ENCODE peak calls at places on chromosomes 3 and 15, in six cellular contexts. One of them, this sample, is unnamed.

GRCh38 chr3:52845157-52845556 is 10.3 kb upstream of the MUSTN1 start:
- DNase-seq in SK-N-SH: no peak
- DNase-seq in HCT116: no peak
- DNase-seq in HepG2: peak
- DNase-seq in K562: no peak
- DNase-seq in H1: no peak
- DNase-seq in this sample: no peak

GRCh38 chr3:56899851-56900250 is 98.1 kb upstream of the ARHGEF3 start:
- DNase-seq in SK-N-SH: no peak
- DNase-seq in HCT116: no peak
- DNase-seq in HepG2: no peak
- DNase-seq in K562: no peak
- DNase-seq in H1: no peak
- DNase-seq in this sample: no peak

GRCh38 chr3:153209596-153209995 is 47.6 kb downstream of the RAP2B start:
- DNase-seq in SK-N-SH: no peak
- DNase-seq in HCT116: peak
- DNase-seq in HepG2: no peak
- DNase-seq in K562: peak
- DNase-seq in H1: peak
- DNase-seq in this sample: no peak

GRCh38 chr3:64909011-64909410 is 221.2 kb upstream of the ADAMTS9 start:
- DNase-seq in SK-N-SH: no peak
- DNase-seq in HCT116: no peak
- DNase-seq in HepG2: no peak
- DNase-seq in K562: no peak
- DNase-seq in H1: no peak
- DNase-seq in this sample: no peak

GRCh38 chr15:68623301-68623892 is 44.6 kb downstream of the CORO2B start:
- DNase-seq in SK-N-SH: no peak
- DNase-seq in HCT116: no peak
- DNase-seq in HepG2: no peak
- DNase-seq in K562: no peak
- DNase-seq in H1: no peak
- DNase-seq in this sample: no peak

GRCh38 chr3:3081659-3082546 is 28.3 kb downstream of the IL5RA start:
- DNase-seq in SK-N-SH: no peak
- DNase-seq in HCT116: no peak
- DNase-seq in HepG2: no peak
- DNase-seq in K562: no peak
- DNase-seq in H1: no peak
- DNase-seq in this sample: no peak

GRCh38 chr3:65950340-65951326 is 88.1 kb downstream of the MAGI1 start:
- DNase-seq in SK-N-SH: no peak
- DNase-seq in HCT116: no peak
- DNase-seq in HepG2: no peak
- DNase-seq in K562: no peak
- DNase-seq in H1: no peak
- DNase-seq in this sample: no peak

GRCh38 chr3:111521881-111522280 is 20.1 kb upstream of the CD96 start:
- DNase-seq in SK-N-SH: no peak
- DNase-seq in HCT116: no peak
- DNase-seq in HepG2: no peak
- DNase-seq in K562: no peak
- DNase-seq in H1: no peak
- DNase-seq in this sample: no peak

GRCh38 chr3:133606342-133606741 is 32.9 kb downstream of the CDV3 start:
- DNase-seq in SK-N-SH: no peak
- DNase-seq in HCT116: no peak
- DNase-seq in HepG2: peak
- DNase-seq in K562: no peak
- DNase-seq in H1: no peak
- DNase-seq in this sample: no peak

GRCh38 chr3:139329364-139329850 is 14.4 kb upstream of the MRPS22 start:
- DNase-seq in SK-N-SH: peak
- DNase-seq in HCT116: peak
- DNase-seq in HepG2: peak
- DNase-seq in K562: peak
- DNase-seq in H1: peak
- DNase-seq in this sample: peak

GRCh38 chr3:36969540-36970432 is 23.1 kb downstream of the EPM2AIP1 start:
- DNase-seq in SK-N-SH: peak
- DNase-seq in HCT116: no peak
- DNase-seq in HepG2: peak
- DNase-seq in K562: peak
- DNase-seq in H1: no peak
- DNase-seq in this sample: peak

GRCh38 chr15:32649336-32649735 is 7.8 kb downstream of the SCG5 start:
- DNase-seq in SK-N-SH: no peak
- DNase-seq in HCT116: no peak
- DNase-seq in HepG2: peak
- DNase-seq in K562: peak
- DNase-seq in H1: no peak
- DNase-seq in this sample: peak

GRCh38 chr15:34114739-34115138 is 12.9 kb downstream of the PGBD4 start:
- DNase-seq in SK-N-SH: no peak
- DNase-seq in HCT116: no peak
- DNase-seq in HepG2: no peak
- DNase-seq in K562: no peak
- DNase-seq in H1: no peak
- DNase-seq in this sample: no peak

GRCh38 chr3:59093521-59093920 is 43.7 kb upstream of the CFAP20DC start:
- DNase-seq in SK-N-SH: no peak
- DNase-seq in HCT116: no peak
- DNase-seq in HepG2: no peak
- DNase-seq in K562: no peak
- DNase-seq in H1: no peak
- DNase-seq in this sample: no peak

GRCh38 chr3:66394261-66395249 is 106.3 kb downstream of the LRIG1 start:
- DNase-seq in SK-N-SH: no peak
- DNase-seq in HCT116: no peak
- DNase-seq in HepG2: no peak
- DNase-seq in K562: peak
- DNase-seq in H1: no peak
- DNase-seq in this sample: no peak

GRCh38 chr15:87728998-87729397 is 527.5 kb downstream of the NTRK3 start:
- DNase-seq in SK-N-SH: no peak
- DNase-seq in HCT116: no peak
- DNase-seq in HepG2: no peak
- DNase-seq in K562: no peak
- DNase-seq in H1: no peak
- DNase-seq in this sample: no peak

GRCh38 chr3:164450276-164450905 is 627.9 kb downstream of the SI start:
- DNase-seq in SK-N-SH: no peak
- DNase-seq in HCT116: no peak
- DNase-seq in HepG2: no peak
- DNase-seq in K562: no peak
- DNase-seq in H1: no peak
- DNase-seq in this sample: no peak

GRCh38 chr15:101804375-101804774 is 1.1 kb downstream of the OR4F6 start:
- DNase-seq in SK-N-SH: no peak
- DNase-seq in HCT116: no peak
- DNase-seq in HepG2: no peak
- DNase-seq in K562: no peak
- DNase-seq in H1: no peak
- DNase-seq in this sample: no peak

GRCh38 chr3:56257826-56258225 is 210.4 kb downstream of the ERC2 start:
- DNase-seq in SK-N-SH: no peak
- DNase-seq in HCT116: no peak
- DNase-seq in HepG2: no peak
- DNase-seq in K562: no peak
- DNase-seq in H1: no peak
- DNase-seq in this sample: no peak

GRCh38 chr3:14563946-14564539 is 23.9 kb upstream of the GRIP2 start:
- DNase-seq in SK-N-SH: no peak
- DNase-seq in HCT116: no peak
- DNase-seq in HepG2: no peak
- DNase-seq in K562: no peak
- DNase-seq in H1: no peak
- DNase-seq in this sample: no peak

DNA sequence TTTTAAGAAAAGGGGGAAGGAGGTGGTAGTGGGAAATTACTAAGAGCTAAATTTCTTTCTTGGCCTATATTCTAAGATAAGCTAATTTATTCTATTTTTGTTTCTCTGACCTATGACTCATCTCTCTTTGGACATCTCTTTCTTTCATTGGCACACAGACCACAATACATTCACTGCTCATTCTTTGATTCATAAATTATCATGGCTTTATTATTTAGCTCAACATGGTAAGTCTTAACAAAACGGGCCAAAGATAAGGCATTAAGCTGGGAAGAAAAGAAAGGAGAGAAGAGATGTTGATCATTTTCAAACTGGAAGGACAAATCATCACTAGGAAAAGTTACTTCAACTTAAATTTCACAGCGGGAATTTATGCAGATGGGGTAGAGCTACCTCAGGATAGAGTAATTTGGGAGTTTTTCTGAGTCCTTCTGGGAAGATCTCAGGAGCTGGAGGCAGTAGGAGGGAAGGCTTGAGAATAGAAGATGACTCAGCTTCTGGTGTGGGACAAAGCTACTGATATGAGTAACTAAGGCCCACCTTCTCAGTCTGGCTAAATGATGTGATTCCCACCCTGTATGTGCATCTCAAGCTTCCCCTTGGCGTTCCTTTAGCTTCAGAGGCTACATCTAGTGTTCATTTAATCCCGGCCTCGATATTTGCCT is 7.5 kb upstream of the ALCAM start:
- DNase-seq in SK-N-SH: no peak
- DNase-seq in HCT116: no peak
- DNase-seq in HepG2: no peak
- DNase-seq in K562: no peak
- DNase-seq in H1: no peak
- DNase-seq in this sample: no peak
- TF ChIP-seq JUND in SK-N-SH: peak
- TF ChIP-seq JUND in HCT116: no peak
- TF ChIP-seq JUND in HepG2: no peak
- TF ChIP-seq JUND in K562: no peak
- TF ChIP-seq JUND in H1: no peak
- TF ChIP-seq JUND in this sample: no peak

GRCh38 chr3:194268659-194269487 is 82.3 kb downstream of the CPN2 start:
- DNase-seq in SK-N-SH: no peak
- DNase-seq in HCT116: no peak
- DNase-seq in HepG2: no peak
- DNase-seq in K562: no peak
- DNase-seq in H1: no peak
- DNase-seq in this sample: no peak

GRCh38 chr3:194271459-194272035 is 79.6 kb downstream of the CPN2 start:
- DNase-seq in SK-N-SH: no peak
- DNase-seq in HCT116: no peak
- DNase-seq in HepG2: no peak
- DNase-seq in K562: no peak
- DNase-seq in H1: no peak
- DNase-seq in this sample: no peak

GRCh38 chr3:194270627-194271458 is 80.3 kb downstream of the CPN2 start:
- DNase-seq in SK-N-SH: peak
- DNase-seq in HCT116: peak
- DNase-seq in HepG2: peak
- DNase-seq in K562: no peak
- DNase-seq in H1: no peak
- DNase-seq in this sample: peak

GRCh38 chr3:194267744-194268658 is 83.1 kb downstream of the CPN2 start:
- DNase-seq in SK-N-SH: no peak
- DNase-seq in HCT116: no peak
- DNase-seq in HepG2: peak
- DNase-seq in K562: no peak
- DNase-seq in H1: no peak
- DNase-seq in this sample: no peak

DNA sequence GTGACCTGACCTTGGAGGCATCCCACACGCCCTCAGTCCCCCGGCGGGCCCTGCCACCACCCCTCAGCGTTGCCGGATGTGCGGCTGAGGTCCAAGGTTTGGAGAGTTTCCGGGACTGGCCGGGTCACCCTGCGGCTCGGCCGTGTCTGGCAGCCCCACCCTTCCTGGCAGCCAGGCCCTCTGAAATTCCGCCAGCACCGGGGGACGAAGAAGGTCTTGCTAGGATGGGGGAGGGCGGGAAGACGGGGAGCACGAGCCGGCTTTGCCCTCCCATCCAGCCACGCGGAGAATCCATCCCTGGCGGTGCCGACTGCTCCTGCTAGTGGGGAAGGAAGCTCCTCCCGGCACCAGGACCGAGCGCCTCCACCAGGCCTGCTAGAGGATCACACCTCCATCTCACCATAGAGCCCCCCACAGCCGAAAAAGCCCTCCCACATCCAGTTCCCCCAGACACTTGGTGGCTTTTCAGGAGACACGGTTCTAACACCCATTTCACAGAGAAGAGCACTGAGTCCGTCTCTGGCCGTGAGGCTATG is 81.5 kb downstream of the CPN2 start:
- DNase-seq in SK-N-SH: peak
- DNase-seq in HCT116: peak
- DNase-seq in HepG2: no peak
- DNase-seq in K562: peak
- DNase-seq in H1: peak
- DNase-seq in this sample: no peak
- TF ChIP-seq JUND in SK-N-SH: no peak
- TF ChIP-seq JUND in HCT116: no peak
- TF ChIP-seq JUND in HepG2: no peak
- TF ChIP-seq JUND in K562: no peak
- TF ChIP-seq JUND in H1: no peak
- TF ChIP-seq JUND in this sample: no peak

GRCh38 chr3:100105536-100105935 is 8.8 kb downstream of the FILIP1L start:
- DNase-seq in SK-N-SH: no peak
- DNase-seq in HCT116: no peak
- DNase-seq in HepG2: no peak
- DNase-seq in K562: no peak
- DNase-seq in H1: no peak
- DNase-seq in this sample: no peak

GRCh38 chr3:100104817-100105413 is 9.4 kb downstream of the FILIP1L start:
- DNase-seq in SK-N-SH: no peak
- DNase-seq in HCT116: no peak
- DNase-seq in HepG2: no peak
- DNase-seq in K562: no peak
- DNase-seq in H1: no peak
- DNase-seq in this sample: no peak

GRCh38 chr3:100102757-100103156 is 11.5 kb downstream of the FILIP1L start:
- DNase-seq in SK-N-SH: no peak
- DNase-seq in HCT116: no peak
- DNase-seq in HepG2: no peak
- DNase-seq in K562: no peak
- DNase-seq in H1: no peak
- DNase-seq in this sample: no peak

GRCh38 chr3:100104442-100104798 is 9.9 kb downstream of the FILIP1L start:
- DNase-seq in SK-N-SH: no peak
- DNase-seq in HCT116: no peak
- DNase-seq in HepG2: no peak
- DNase-seq in K562: no peak
- DNase-seq in H1: no peak
- DNase-seq in this sample: peak

GRCh38 chr3:100103558-100104441 is 10.5 kb downstream of the FILIP1L start:
- DNase-seq in SK-N-SH: no peak
- DNase-seq in HCT116: no peak
- DNase-seq in HepG2: peak
- DNase-seq in K562: no peak
- DNase-seq in H1: no peak
- DNase-seq in this sample: no peak
- TF ChIP-seq JUND in SK-N-SH: no peak
- TF ChIP-seq JUND in HCT116: no peak
- TF ChIP-seq JUND in HepG2: no peak
- TF ChIP-seq JUND in K562: no peak
- TF ChIP-seq JUND in H1: no peak
- TF ChIP-seq JUND in this sample: no peak

GRCh38 chr3:183794452-183794851 is 30.9 kb downstream of the MAP6D1 start:
- DNase-seq in SK-N-SH: no peak
- DNase-seq in HCT116: no peak
- DNase-seq in HepG2: no peak
- DNase-seq in K562: no peak
- DNase-seq in H1: no peak
- DNase-seq in this sample: no peak

GRCh38 chr3:183790700-183791099 is 34.7 kb downstream of the MAP6D1 start:
- DNase-seq in SK-N-SH: no peak
- DNase-seq in HCT116: no peak
- DNase-seq in HepG2: no peak
- DNase-seq in K562: no peak
- DNase-seq in H1: no peak
- DNase-seq in this sample: no peak
- TF ChIP-seq JUND in SK-N-SH: no peak
- TF ChIP-seq JUND in HCT116: no peak
- TF ChIP-seq JUND in HepG2: no peak
- TF ChIP-seq JUND in K562: no peak
- TF ChIP-seq JUND in H1: no peak
- TF ChIP-seq JUND in this sample: no peak

This sample was measured in T47D.